ENCODE peak calls at places on chromosomes 1 and 21, in seven cellular contexts. V, U, L, C, T, I and P are unnamed samples.

GRCh38 chr1:114334297-114334696 is 176.7 kb downstream of the TRIM33 start:
- DNase-seq in V (no peak), U (no peak), L (no peak), C (no peak), T (no peak), I (no peak), P (no peak)

GRCh38 chr1:37601441-37601840 is 5.7 kb upstream of the GNL2 start:
- DNase-seq in V (no peak), U (no peak), L (no peak), C (no peak), T (no peak), I (no peak), P (no peak)

GRCh38 chr1:151993734-151994496 is at the start of gene S100A10:
- DNase-seq in V (no peak), U (peak; percentile 72), L (peak; percentile 89), C (peak; percentile 69), T (peak; percentile 68), I (peak; percentile 86), P (peak; percentile 91)

GRCh38 chr1:22472596-22472995 is 20.9 kb downstream of the ZBTB40 start:
- DNase-seq in V (no peak), U (no peak), L (no peak), C (no peak), T (no peak), I (no peak), P (no peak)

GRCh38 chr1:213884402-213884801 is 103.4 kb upstream of the PROX1 start:
- DNase-seq in V (no peak), U (no peak), L (no peak), C (no peak), T (no peak), I (no peak), P (no peak)

GRCh38 chr1:155078496-155079209 is at the start of gene EFNA3:
- DNase-seq in V (no peak), U (peak; percentile 69), L (peak; percentile 89), C (peak; percentile 55), T (peak; percentile 42), I (peak; percentile 68), P (peak; percentile 86)

GRCh38 chr1:20725189-20726106 is 7.1 kb downstream of the SH2D5 start:
- DNase-seq in V (peak; percentile 63), U (no peak), L (peak; percentile 51), C (no peak), T (peak; percentile 92), I (no peak), P (peak; percentile 27)

GRCh38 chr21:39384674-39385298 is 35.9 kb upstream of the HMGN1 start:
- DNase-seq in V (peak; percentile 70), U (no peak), L (no peak), C (no peak), T (peak; percentile 55), I (peak; percentile 72), P (no peak)

GRCh38 chr21:44982558-44983244 is 42.9 kb downstream of the SLX9 start:
- DNase-seq in V (peak; percentile 18), U (no peak), L (no peak), C (no peak), T (peak; percentile 41), I (no peak), P (peak; percentile 60)

GRCh38 chr1:5650283-5651026 is 341.8 kb downstream of the NPHP4 start:
- DNase-seq in V (no peak), U (no peak), L (peak; percentile 38), C (no peak), T (no peak), I (no peak), P (no peak)

GRCh38 chr1:7482077-7482476 is 289.0 kb upstream of the VAMP3 start:
- DNase-seq in V (no peak), U (no peak), L (no peak), C (no peak), T (no peak), I (no peak), P (peak; percentile 22)

GRCh38 chr1:155272466-155273133 is 704 bp downstream of the CLK2 start:
- DNase-seq in V (peak; percentile 61), U (no peak), L (no peak), C (no peak), T (peak; percentile 67), I (no peak), P (no peak)

GRCh38 chr1:98437540-98437939 is 224.0 kb upstream of the SNX7 start:
- DNase-seq in V (no peak), U (no peak), L (no peak), C (no peak), T (no peak), I (no peak), P (no peak)

GRCh38 chr1:208237241-208237640 is 6.9 kb downstream of the PLXNA2 start:
- DNase-seq in V (peak; percentile 27), U (no peak), L (no peak), C (no peak), T (no peak), I (no peak), P (no peak)

GRCh38 chr1:1623631-1624442 is 8.1 kb upstream of the MMP23B start:
- DNase-seq in V (no peak), U (no peak), L (no peak), C (no peak), T (no peak), I (no peak), P (peak; percentile 31)

GRCh38 chr1:4170548-4170947 is 270.5 kb upstream of the C1orf174 start:
- DNase-seq in V (no peak), U (no peak), L (no peak), C (no peak), T (no peak), I (no peak), P (no peak)

GRCh38 chr1:2360588-2361364 is 30.6 kb downstream of the MORN1 start:
- DNase-seq in V (peak; percentile 25), U (no peak), L (no peak), C (no peak), T (peak; percentile 5), I (no peak), P (no peak)

GRCh38 chr1:220666349-220666748 is 23.8 kb upstream of the C1orf115 start:
- DNase-seq in V (no peak), U (no peak), L (no peak), C (no peak), T (no peak), I (no peak), P (no peak)

GRCh38 chr1:46615735-46616134 is 876 bp downstream of the MOB3C start:
- DNase-seq in V (no peak), U (no peak), L (no peak), C (no peak), T (no peak), I (no peak), P (no peak)

GRCh38 chr1:172671591-172671990 is 12.7 kb downstream of the FASLG start:
- DNase-seq in V (peak; percentile 95), U (no peak), L (no peak), C (no peak), T (peak; percentile 55), I (no peak), P (no peak)

GRCh38 chr1:234564035-234565029 is 45.6 kb downstream of the IRF2BP2 start:
- DNase-seq in V (peak; percentile 100), U (no peak), L (no peak), C (no peak), T (peak; percentile 88), I (peak; percentile 66), P (no peak)

GRCh38 chr1:77825356-77825709 is 45.9 kb downstream of the MIGA1 start:
- DNase-seq in V (peak; percentile 90), U (no peak), L (no peak), C (no peak), T (peak; percentile 91), I (peak; percentile 81), P (no peak)

GRCh38 chr1:96973605-96974004 is 252.0 kb downstream of the PTBP2 start:
- DNase-seq in V (no peak), U (no peak), L (no peak), C (no peak), T (peak; percentile 33), I (no peak), P (no peak)

GRCh38 chr1:214491468-214492120 is 59.8 kb downstream of the PTPN14 start:
- DNase-seq in V (no peak), U (no peak), L (no peak), C (no peak), T (no peak), I (peak; percentile 7), P (no peak)

GRCh38 chr1:2594641-2595131 is 8.1 kb downstream of the PRXL2B start:
- DNase-seq in V (no peak), U (no peak), L (peak; percentile 57), C (no peak), T (no peak), I (no peak), P (no peak)

GRCh38 chr1:119946724-119947123 is 50.4 kb upstream of the ADAM30 start:
- DNase-seq in V (peak; percentile 36), U (no peak), L (no peak), C (no peak), T (peak; percentile 34), I (no peak), P (no peak)

GRCh38 chr1:168137515-168137821 is 738 bp upstream of the GPR161 start:
- DNase-seq in V (no peak), U (no peak), L (no peak), C (no peak), T (no peak), I (no peak), P (no peak)

GRCh38 chr1:193325042-193325441 is 138.6 kb upstream of the B3GALT2 start:
- DNase-seq in V (peak; percentile 35), U (no peak), L (no peak), C (no peak), T (no peak), I (no peak), P (no peak)

GRCh38 chr1:159091547-159092397 is 15.2 kb upstream of the AIM2 start:
- DNase-seq in V (peak; percentile 71), U (no peak), L (no peak), C (no peak), T (peak; percentile 86), I (peak; percentile 87), P (no peak)

GRCh38 chr1:175978926-175979325 is 228.2 kb downstream of the COP1 start:
- DNase-seq in V (no peak), U (no peak), L (no peak), C (no peak), T (peak; percentile 4), I (no peak), P (no peak)

GRCh38 chr1:66207484-66207883 is 326.5 kb upstream of the SGIP1 start:
- DNase-seq in V (no peak), U (no peak), L (no peak), C (no peak), T (peak; percentile 73), I (no peak), P (no peak)

GRCh38 chr21:45981154-45981606 is 390 bp upstream of the COL6A1 start:
- DNase-seq in V (peak; percentile 53), U (peak; percentile 41), L (peak; percentile 89), C (peak; percentile 30), T (peak; percentile 88), I (peak; percentile 86), P (peak; percentile 89)

GRCh38 chr1:68495968-68496679 is 758 bp downstream of the DEPDC1 start:
- DNase-seq in V (peak; percentile 19), U (no peak), L (no peak), C (no peak), T (no peak), I (peak; percentile 29), P (no peak)

GRCh38 chr21:43645414-43645891 is 13.8 kb downstream of the HSF2BP start:
- DNase-seq in V (peak; percentile 59), U (no peak), L (peak; percentile 73), C (no peak), T (peak; percentile 82), I (peak; percentile 89), P (no peak)